ENCODE peak calls at places on chromosomes 16 and 17, in four cellular contexts. L is H1, W is HL-60, T is K562. X is an unnamed sample.

GRCh38 chr16:16940351-16940750 is 530.4 kb downstream of the XYLT1 start:
- DNase-seq in L (no peak), W (no peak), T (peak), X (no peak)

GRCh38 chr17:27430882-27431491 is 25.3 kb upstream of the KSR1 start:
- DNase-seq in L (peak), W (no peak), T (peak), X (no peak)

GRCh38 chr16:4098496-4098895 is 17.7 kb downstream of the ADCY9 start:
- DNase-seq in L (no peak), W (no peak), T (no peak), X (no peak)

GRCh38 chr17:33497623-33498022 is 204.5 kb upstream of the ASIC2 start:
- DNase-seq in L (no peak), W (no peak), T (no peak), X (no peak)

GRCh38 chr17:35569405-35569804 is 8.8 kb upstream of the SLFN14 start:
- DNase-seq in L (no peak), W (no peak), T (no peak), X (no peak)

GRCh38 chr17:51035436-51035835 is 85.2 kb downstream of the SPAG9 start:
- DNase-seq in L (no peak), W (no peak), T (no peak), X (no peak)

GRCh38 chr17:28983286-28984240 is 22.3 kb downstream of the SEZ6 start:
- DNase-seq in L (no peak), W (no peak), T (no peak), X (no peak)

GRCh38 chr16:87380403-87380802 is 3.2 kb downstream of the FBXO31 start:
- DNase-seq in L (no peak), W (no peak), T (no peak), X (peak)

GRCh38 chr16:89805136-89805905 is 11.1 kb downstream of the FANCA start:
- DNase-seq in L (no peak), W (no peak), T (no peak), X (no peak)

GRCh38 chr17:8632087-8632486 is 1.6 kb upstream of the MYH10 start:
- DNase-seq in L (no peak), W (no peak), T (no peak), X (no peak)

GRCh38 chr17:28716740-28717577 is 709 bp downstream of the RAB34 start:
- DNase-seq in L (no peak), W (no peak), T (no peak), X (no peak)

GRCh38 chr17:74529243-74529642 is 2.0 kb downstream of the CD300LB start:
- DNase-seq in L (no peak), W (no peak), T (no peak), X (no peak)

GRCh38 chr17:1005361-1005946 is 8.5 kb downstream of the TIMM22 start:
- DNase-seq in L (no peak), W (no peak), T (no peak), X (no peak)

GRCh38 chr16:11743308-11744074 is 834 bp upstream of the TXNDC11 start:
- DNase-seq in L (no peak), W (peak), T (peak), X (no peak)

GRCh38 chr17:68533887-68534700 is 21.9 kb downstream of the PRKAR1A start:
- DNase-seq in L (no peak), W (no peak), T (no peak), X (no peak)

GRCh38 chr17:31835984-31836383 is 23.1 kb downstream of the COPRS start:
- DNase-seq in L (no peak), W (no peak), T (no peak), X (no peak)

GRCh38 chr17:50263293-50264262 is 10.7 kb upstream of the TMEM92 start:
- DNase-seq in L (no peak), W (no peak), T (peak), X (no peak)

GRCh38 chr17:31095239-31096105 is 695 bp downstream of the NF1 start:
- DNase-seq in L (peak), W (peak), T (peak), X (no peak)

GRCh38 chr17:78357177-78357586 is 2.7 kb downstream of the SOCS3 start:
- DNase-seq in L (no peak), W (no peak), T (no peak), X (no peak)

GRCh38 chr16:56193951-56194726 is 2.9 kb downstream of the GNAO1 start:
- DNase-seq in L (peak), W (no peak), T (peak), X (no peak)

GRCh38 chr17:30290696-30291570 is 811 bp downstream of the BLMH start:
- DNase-seq in L (no peak), W (no peak), T (peak), X (no peak)

GRCh38 chr17:66531826-66532439 is 229.5 kb downstream of the PRKCA start:
- DNase-seq in L (no peak), W (no peak), T (no peak), X (no peak)

GRCh38 chr17:76444518-76445311 is 8.2 kb downstream of the UBE2O start:
- DNase-seq in L (no peak), W (no peak), T (peak), X (no peak)

GRCh38 chr17:74305865-74306654 is 20.0 kb upstream of the KIF19 start:
- DNase-seq in L (no peak), W (no peak), T (no peak), X (no peak)

GRCh38 chr16:73093146-73094144 is 45.5 kb upstream of the ZFHX3 start:
- DNase-seq in L (no peak), W (no peak), T (no peak), X (no peak)

GRCh38 chr16:25501530-25502255 is 190.1 kb upstream of the HS3ST4 start:
- DNase-seq in L (no peak), W (no peak), T (no peak), X (no peak)

GRCh38 chr17:74981979-74982662 is 5.3 kb upstream of the CDR2L start:
- DNase-seq in L (no peak), W (no peak), T (peak), X (no peak)

GRCh38 chr16:82062645-82063058 is 27.6 kb downstream of the HSD17B2 start:
- DNase-seq in L (no peak), W (peak), T (no peak), X (no peak)

GRCh38 chr16:3223913-3224515 is 10.9 kb downstream of the ZNF200 start:
- DNase-seq in L (no peak), W (no peak), T (no peak), X (no peak)

GRCh38 chr16:12471383-12471782 is 332.3 kb downstream of the CPPED1 start:
- DNase-seq in L (no peak), W (no peak), T (no peak), X (no peak)

GRCh38 chr16:49464093-49464492 is 90.5 kb downstream of the C16orf78 start:
- DNase-seq in L (no peak), W (no peak), T (no peak), X (no peak)

GRCh38 chr17:33603794-33604193 is 310.7 kb upstream of the ASIC2 start:
- DNase-seq in L (no peak), W (no peak), T (peak), X (no peak)

GRCh38 chr17:9226794-9227135 is 205.5 kb downstream of the NTN1 start:
- DNase-seq in L (no peak), W (no peak), T (no peak), X (no peak)

GRCh38 chr16:58814348-58814801 is 80.3 kb upstream of the GOT2 start:
- DNase-seq in L (peak), W (peak), T (peak), X (no peak)

GRCh38 chr17:77476920-77477805 is 336.4 kb downstream of the SEC14L1 start:
- DNase-seq in L (no peak), W (no peak), T (no peak), X (no peak)

GRCh38 chr17:77125432-77125901 is 15.3 kb upstream of the SEC14L1 start:
- DNase-seq in L (no peak), W (no peak), T (no peak), X (no peak)

GRCh38 chr17:68733241-68734176 is 132.3 kb upstream of the FAM20A start:
- DNase-seq in L (peak), W (no peak), T (no peak), X (no peak)

GRCh38 chr16:57084257-57084770 is 8.1 kb upstream of the CPNE2 start:
- DNase-seq in L (peak), W (peak), T (peak), X (peak)

GRCh38 chr17:79023886-79024771 is at the start of gene C1QTNF1:
- DNase-seq in L (no peak), W (no peak), T (no peak), X (no peak)

GRCh38 chr16:20075243-20075642 is 1.6 kb upstream of the GPR139 start:
- DNase-seq in L (no peak), W (no peak), T (no peak), X (no peak)

GRCh38 chr16:20072524-20073202 is 1.0 kb downstream of the GPR139 start:
- DNase-seq in L (no peak), W (no peak), T (no peak), X (no peak)

GRCh38 chr16:20073203-20074088 is at the start of gene GPR139:
- DNase-seq in L (no peak), W (no peak), T (no peak), X (no peak)

GRCh38 chr16:20079106-20079505 is 5.4 kb upstream of the GPR139 start:
- DNase-seq in L (no peak), W (no peak), T (no peak), X (no peak)

GRCh38 chr16:20074089-20074956 is 633 bp upstream of the GPR139 start:
- DNase-seq in L (no peak), W (no peak), T (no peak), X (no peak)
- TF ChIP-seq GABPA in L (no peak), W (no peak), T (no peak), X (no peak)

DNA sequence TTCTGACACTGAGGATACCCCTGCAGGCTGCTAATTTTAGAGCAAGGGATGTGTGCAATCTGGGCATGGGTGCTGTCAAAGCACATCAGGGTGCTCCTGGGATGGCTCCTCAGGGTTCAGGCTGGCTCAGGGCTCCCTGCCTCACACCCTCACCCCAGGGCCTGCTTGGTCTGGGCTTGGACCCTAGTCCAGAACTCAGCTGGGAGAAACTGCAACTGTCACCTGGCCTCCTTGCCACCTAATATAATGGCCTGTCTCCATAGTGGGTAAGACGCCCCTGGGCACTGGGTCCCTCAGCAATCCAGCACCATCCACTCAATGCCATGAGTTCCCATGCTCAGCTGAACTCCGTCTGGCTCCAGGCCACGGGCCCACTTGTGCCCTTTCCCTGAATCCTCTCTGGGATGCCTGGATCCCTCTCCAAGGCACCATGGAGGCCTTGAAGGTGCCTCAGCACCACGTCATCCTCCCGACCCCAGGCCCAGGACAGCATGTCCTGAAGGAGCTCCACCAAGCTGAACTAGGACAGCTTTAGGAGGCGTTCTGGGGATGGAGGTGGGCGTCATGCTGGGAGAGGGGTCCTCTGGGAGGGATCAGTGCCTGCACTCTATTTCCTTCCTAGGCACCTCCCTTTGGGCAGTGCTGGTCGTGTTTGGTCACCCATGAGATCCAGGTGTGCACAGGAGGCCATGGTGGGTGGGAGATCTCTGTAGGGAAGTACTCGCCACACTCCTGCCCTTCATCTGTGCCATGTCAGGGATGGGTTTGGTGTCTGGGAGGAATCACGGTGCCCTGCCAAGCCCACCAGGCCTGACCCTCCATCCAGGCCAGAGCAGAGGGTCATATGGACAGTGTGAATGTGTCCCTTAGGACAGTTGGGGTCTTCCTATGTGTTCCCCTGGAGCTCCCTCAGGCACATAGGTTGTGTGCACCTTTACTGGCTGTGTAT is 1688.4 kb downstream of the TP53TG3F start:
- DNase-seq in L (no peak), W (no peak), T (no peak), X (no peak)
- TF ChIP-seq GABPA in L (no peak), W (no peak), T (no peak), X (no peak)

GRCh38 chr17:19495828-19496227 is 37.8 kb upstream of the SLC47A1 start:
- DNase-seq in L (no peak), W (no peak), T (no peak), X (no peak)

GRCh38 chr17:19492140-19492539 is 41.5 kb upstream of the SLC47A1 start:
- DNase-seq in L (no peak), W (no peak), T (no peak), X (no peak)

GRCh38 chr17:19497616-19498015 is 36.0 kb upstream of the SLC47A1 start:
- DNase-seq in L (no peak), W (no peak), T (no peak), X (no peak)

DNA sequence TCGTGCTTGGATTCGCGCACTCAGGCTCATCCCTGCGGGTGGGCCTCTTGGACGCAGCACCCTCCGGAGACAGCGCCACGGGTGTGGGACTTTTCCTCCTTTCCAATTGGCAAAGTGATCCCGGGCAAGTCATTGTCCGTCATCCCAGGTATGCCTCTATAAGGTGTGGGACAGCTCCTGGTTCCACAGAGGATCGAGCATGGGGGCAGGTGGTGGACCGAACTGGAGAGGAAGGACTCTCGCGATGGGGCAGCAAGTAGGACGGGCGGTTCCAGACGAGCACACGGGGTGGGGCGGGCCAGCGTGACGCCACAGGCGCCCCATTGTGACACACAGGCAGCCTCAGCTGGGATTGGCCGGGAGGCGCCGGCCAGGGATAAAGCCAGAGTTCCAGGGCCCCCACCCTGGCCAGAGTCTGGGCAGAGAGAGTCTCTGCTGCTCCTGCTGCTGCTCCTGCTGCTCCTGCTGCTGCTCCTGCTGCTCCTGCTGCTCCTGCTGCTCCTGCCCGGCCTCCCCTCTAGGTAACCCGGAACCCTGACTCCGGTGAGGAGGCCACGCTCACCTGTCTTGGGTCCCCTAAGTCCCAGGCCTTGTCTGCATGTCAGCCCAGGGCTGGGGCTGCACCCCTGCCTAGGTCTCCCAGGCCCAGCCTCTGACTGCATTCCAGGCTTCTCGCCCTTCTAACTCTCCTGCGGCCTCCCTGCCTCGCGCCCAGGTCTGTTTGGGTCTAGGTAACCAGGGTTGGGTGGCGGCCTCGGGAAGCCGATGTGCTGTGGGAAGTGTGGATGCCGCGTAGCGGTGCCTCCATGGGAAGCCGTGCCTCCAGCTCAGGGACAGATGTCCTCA is 38.5 kb upstream of the SLC47A1 start:
- DNase-seq in L (no peak), W (no peak), T (peak), X (no peak)
- TF ChIP-seq GABPA in L (no peak), W (no peak), T (no peak), X (no peak)

GRCh38 chr17:38777641-38778250 is 21.6 kb downstream of the PIP4K2B start:
- DNase-seq in L (no peak), W (no peak), T (no peak), X (no peak)
- TF ChIP-seq GABPA in L (no peak), W (no peak), T (no peak), X (no peak)

GRCh38 chr16:22063888-22064467 is 28.4 kb upstream of the VWA3A start:
- DNase-seq in L (no peak), W (no peak), T (no peak), X (no peak)
- TF ChIP-seq GABPA in L (no peak), W (no peak), T (no peak), X (no peak)

GRCh38 chr16:67269766-67270165 is 9.6 kb upstream of the PLEKHG4 start:
- DNase-seq in L (no peak), W (no peak), T (peak), X (no peak)
- TF ChIP-seq GABPA in L (no peak), W (no peak), T (no peak), X (no peak)

GRCh38 chr16:30983289-30983889 is 1.6 kb upstream of the HSD3B7 start:
- DNase-seq in L (no peak), W (no peak), T (no peak), X (no peak)
- TF ChIP-seq GABPA in L (no peak), W (no peak), T (no peak), X (no peak)

GRCh38 chr16:75028544-75028943 is 29.7 kb downstream of the ZNRF1 start:
- DNase-seq in L (no peak), W (no peak), T (no peak), X (no peak)

GRCh38 chr16:75026892-75027391 is 28.1 kb downstream of the ZNRF1 start:
- DNase-seq in L (no peak), W (no peak), T (no peak), X (no peak)

GRCh38 chr16:75032655-75033054 is 33.8 kb downstream of the ZNRF1 start:
- DNase-seq in L (no peak), W (no peak), T (no peak), X (no peak)

GRCh38 chr16:75027520-75028300 is 28.9 kb downstream of the ZNRF1 start:
- DNase-seq in L (no peak), W (no peak), T (no peak), X (no peak)

DNA sequence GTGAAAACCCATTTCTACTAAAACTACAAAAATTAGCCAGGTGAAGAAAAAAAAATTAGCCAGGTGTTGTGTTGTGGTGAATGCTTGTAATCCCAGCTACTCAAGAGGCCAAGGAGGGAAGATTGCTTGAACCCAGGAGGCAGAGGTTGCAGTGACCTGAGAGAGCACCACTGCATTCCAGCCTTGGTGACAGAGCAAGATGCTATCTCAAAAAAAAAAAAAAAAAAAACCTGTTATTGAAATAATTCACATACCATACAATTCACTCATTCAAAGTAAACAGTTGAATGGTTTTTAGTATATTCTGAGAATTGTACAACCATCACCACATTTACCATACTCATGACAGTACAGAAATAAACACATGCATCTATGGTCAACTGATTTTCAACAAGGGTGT is 31.0 kb downstream of the ZNRF1 start:
- DNase-seq in L (no peak), W (no peak), T (no peak), X (no peak)
- TF ChIP-seq GABPA in L (no peak), W (no peak), T (no peak), X (no peak)